ENCODE peak calls at places on chromosomes 6 and 20, in four cellular contexts. F, E, J and X are unnamed samples.

GRCh38 chr6:139655783-139656705 is 281.6 kb upstream of the CITED2 start:
- DNase-seq in E (no peak), J (no peak), F (no peak), X (no peak)

GRCh38 chr6:151097207-151097606 is 142.6 kb upstream of the AKAP12 start:
- DNase-seq in F (no peak), J (no peak), E (no peak), X (no peak)

GRCh38 chr20:3818155-3819151 is 1.9 kb upstream of the AP5S1 start:
- DNase-seq in J (peak; percentile 55), F (peak; percentile 83), E (peak; percentile 51), X (peak; percentile 93)

GRCh38 chr6:168107191-168107940 is 28.4 kb upstream of the FRMD1 start:
- DNase-seq in E (no peak), F (peak; percentile 31), J (no peak), X (no peak)

GRCh38 chr20:53070224-53070623 is 98.1 kb downstream of the TSHZ2 start:
- DNase-seq in E (no peak), F (no peak), J (no peak), X (no peak)

GRCh38 chr20:25418779-25419178 is 11.3 kb downstream of the GINS1 start:
- DNase-seq in J (no peak), F (no peak), E (no peak), X (peak; percentile 38)

GRCh38 chr6:170226647-170227046 is 64.2 kb downstream of the DLL1 start:
- DNase-seq in E (no peak), F (no peak), J (no peak), X (no peak)

GRCh38 chr6:35415065-35415880 is 36.9 kb upstream of the FANCE start:
- DNase-seq in F (peak; percentile 74), J (no peak), E (peak; percentile 66), X (peak; percentile 76)

GRCh38 chr6:52995913-52996685 is 1.0 kb upstream of the GSTA4 start:
- DNase-seq in E (peak; percentile 23), F (no peak), J (no peak), X (peak; percentile 88)

GRCh38 chr20:45378191-45378590 is at the start of gene TP53TG5:
- DNase-seq in E (no peak), J (no peak), F (no peak), X (no peak)

GRCh38 chr6:139378882-139379341 is 4.5 kb upstream of the CITED2 start:
- DNase-seq in E (no peak), F (no peak), J (no peak), X (peak; percentile 46)

GRCh38 chr6:39362487-39362865 is 40.0 kb upstream of the KCNK16 start:
- DNase-seq in F (peak; percentile 48), J (no peak), E (no peak), X (peak; percentile 14)

GRCh38 chr20:8756410-8756809 is 312.5 kb upstream of the PLCB4 start:
- DNase-seq in F (peak; percentile 82), J (no peak), E (no peak), X (peak; percentile 92)

GRCh38 chr6:23419046-23419445 is 707.0 kb upstream of the NRSN1 start:
- DNase-seq in F (no peak), J (no peak), E (no peak), X (no peak)

GRCh38 chr6:20915626-20916025 is 381.4 kb downstream of the CDKAL1 start:
- DNase-seq in J (no peak), F (no peak), E (no peak), X (no peak)

GRCh38 chr20:46709459-46710148 is at the start of gene SLC2A10:
- DNase-seq in F (peak; percentile 87), E (no peak), J (no peak), X (peak; percentile 53)

GRCh38 chr20:36830791-36831691 is 44.9 kb upstream of the TLDC2 start:
- DNase-seq in E (no peak), F (no peak), J (no peak), X (peak; percentile 60)

GRCh38 chr6:134822920-134823430 is 126.9 kb downstream of the ALDH8A1 start:
- DNase-seq in F (peak; percentile 81), J (peak; percentile 11), E (peak; percentile 74), X (peak; percentile 79)

GRCh38 chr6:133240511-133241087 is 558 bp upstream of the EYA4 start:
- DNase-seq in J (no peak), E (no peak), F (peak; percentile 23), X (peak; percentile 70)

GRCh38 chr6:83511901-83512681 is at the start of gene PRSS35:
- DNase-seq in E (peak; percentile 9), F (peak; percentile 59), J (no peak), X (peak; percentile 30)